ENCODE peak calls at places on chromosomes 11 and 22, in seven cellular contexts. F is colonic mucosa, O is HCT116, V is neural progenitor cell, W is GM23248, B is mesendoderm, A is H9. U is an unnamed sample. For H3K4me1, the result is how much of the 10 kb centered on the place peaks cover.

GRCh38 chr11:99208813-99209212 is 188.1 kb downstream of the CNTN5 start:
- DNase-seq in W (no peak), F (no peak), B (no peak), A (no peak), O (no peak), V (no peak), U (no peak)

GRCh38 chr11:60854847-60855725 is 664 bp downstream of the PTGDR2 start:
- DNase-seq in A (no peak), W (no peak), O (no peak), V (no peak), B (no peak), F (no peak), U (peak)

GRCh38 chr11:69063671-69064260 is 15.0 kb downstream of the TPCN2 start:
- DNase-seq in B (no peak), A (no peak), O (no peak), W (no peak), V (no peak), F (no peak), U (no peak)

GRCh38 chr11:20608938-20609337 is 9.5 kb downstream of the SLC6A5 start:
- DNase-seq in B (no peak), A (no peak), F (no peak), W (peak), O (no peak), V (no peak), U (no peak)

GRCh38 chr11:60872124-60872951 is 5.0 kb downstream of the ZP1 start:
- DNase-seq in F (peak), B (no peak), A (no peak), W (peak), O (no peak), V (no peak), U (no peak)

GRCh38 chr11:86596861-86597632 is 75.4 kb downstream of the ME3 start:
- DNase-seq in W (no peak), F (no peak), B (no peak), A (no peak), V (no peak), O (no peak), U (no peak)

GRCh38 chr11:65569164-65569972 is 909 bp upstream of the ZNRD2 start:
- DNase-seq in V (no peak), B (no peak), A (no peak), O (no peak), W (peak), F (no peak), U (no peak)

GRCh38 chr11:115314330-115314729 is 189.9 kb downstream of the CADM1 start:
- DNase-seq in B (no peak), W (no peak), O (no peak), A (no peak), F (no peak), V (no peak), U (no peak)

GRCh38 chr22:31628969-31629723 is 32.9 kb downstream of the PISD start:
- DNase-seq in W (no peak), V (no peak), O (no peak), A (peak), F (no peak), B (no peak), U (no peak)

GRCh38 chr11:11380883-11381282 is 27.8 kb upstream of the CSNK2A3 start:
- DNase-seq in F (no peak), B (no peak), A (no peak), V (no peak), W (no peak), O (no peak), U (no peak)

GRCh38 chr11:87574193-87574592 is 536.5 kb downstream of the TMEM135 start:
- DNase-seq in O (no peak), A (no peak), V (no peak), W (no peak), B (peak), F (no peak), U (no peak)

GRCh38 chr11:33953289-33953688 is 61.4 kb upstream of the LMO2 start:
- DNase-seq in W (no peak), A (no peak), V (no peak), B (no peak), O (no peak), F (no peak), U (no peak)

GRCh38 chr22:30262917-30263741 is 3.5 kb downstream of the OSM start:
- DNase-seq in V (peak), O (no peak), F (peak), W (peak), B (peak), A (peak), U (peak)

GRCh38 chr11:88344869-88345268 is 7.3 kb upstream of the CTSC start:
- DNase-seq in O (no peak), A (no peak), V (no peak), B (no peak), W (no peak), F (no peak), U (no peak)

GRCh38 chr11:117959438-117960149 is 26.6 kb upstream of the IL10RA start:
- DNase-seq in O (no peak), B (no peak), F (no peak), W (no peak), V (no peak), A (no peak), U (no peak)

GRCh38 chr11:44671234-44671633 is 55.5 kb upstream of the TSPAN18 start:
- DNase-seq in B (peak), O (no peak), A (peak), F (no peak), W (no peak), V (no peak), U (no peak)

GRCh38 chr22:39463277-39463676 is 6.5 kb downstream of the MGAT3 start:
- DNase-seq in V (no peak), O (no peak), A (no peak), B (no peak), W (no peak), F (no peak), U (peak)

GRCh38 chr22:45230026-45230845 is 10.5 kb downstream of the KIAA0930 start:
- DNase-seq in V (no peak), F (no peak), B (no peak), O (no peak), A (no peak), W (no peak), U (no peak)
- H3K4me1 ChIP-seq in V (under half), F (under half), B (under half), O (under half), A (under half), W (under half), U (under half)

GRCh38 chr22:49431559-49431958 is 396.1 kb downstream of the BRD1 start:
- DNase-seq in B (no peak), A (no peak), F (no peak), O (no peak), V (no peak), W (no peak), U (no peak)

GRCh38 chr22:49426618-49427266 is 400.9 kb downstream of the BRD1 start:
- DNase-seq in A (no peak), O (no peak), V (no peak), B (no peak), F (no peak), W (no peak), U (no peak)

GRCh38 chr22:49427941-49428340 is 399.7 kb downstream of the BRD1 start:
- DNase-seq in W (no peak), V (no peak), B (no peak), F (no peak), A (no peak), O (no peak), U (peak)

GRCh38 chr22:49427341-49427740 is 400.3 kb downstream of the BRD1 start:
- DNase-seq in F (no peak), V (no peak), B (no peak), A (no peak), O (no peak), W (no peak), U (peak)

DNA sequence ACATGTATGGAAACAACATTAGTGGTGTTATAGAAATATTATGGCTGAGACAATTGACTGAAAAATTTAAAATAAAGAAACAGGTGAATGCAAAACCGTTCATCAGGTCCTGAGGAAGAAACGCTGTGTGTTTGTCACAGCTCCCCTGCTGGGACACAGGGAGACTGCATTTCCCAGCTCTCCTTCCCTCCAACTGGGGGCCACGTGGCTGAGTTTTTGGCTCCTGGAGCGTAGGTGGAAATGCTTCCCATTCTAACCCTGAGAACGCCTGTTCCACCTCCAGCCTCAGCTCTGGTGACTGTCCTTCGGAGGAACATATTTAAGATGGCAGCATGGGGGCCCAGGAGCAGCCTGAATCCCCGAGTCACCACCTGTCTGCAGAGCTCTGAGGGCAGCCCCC is 398.6 kb downstream of the BRD1 start:
- DNase-seq in W (no peak), F (no peak), V (peak), O (no peak), A (no peak), B (peak), U (peak)
- H3K27ac ChIP-seq in W (no peak), F (no peak), V (no peak), O (no peak), A (no peak), B (no peak), U (no peak)

DNA sequence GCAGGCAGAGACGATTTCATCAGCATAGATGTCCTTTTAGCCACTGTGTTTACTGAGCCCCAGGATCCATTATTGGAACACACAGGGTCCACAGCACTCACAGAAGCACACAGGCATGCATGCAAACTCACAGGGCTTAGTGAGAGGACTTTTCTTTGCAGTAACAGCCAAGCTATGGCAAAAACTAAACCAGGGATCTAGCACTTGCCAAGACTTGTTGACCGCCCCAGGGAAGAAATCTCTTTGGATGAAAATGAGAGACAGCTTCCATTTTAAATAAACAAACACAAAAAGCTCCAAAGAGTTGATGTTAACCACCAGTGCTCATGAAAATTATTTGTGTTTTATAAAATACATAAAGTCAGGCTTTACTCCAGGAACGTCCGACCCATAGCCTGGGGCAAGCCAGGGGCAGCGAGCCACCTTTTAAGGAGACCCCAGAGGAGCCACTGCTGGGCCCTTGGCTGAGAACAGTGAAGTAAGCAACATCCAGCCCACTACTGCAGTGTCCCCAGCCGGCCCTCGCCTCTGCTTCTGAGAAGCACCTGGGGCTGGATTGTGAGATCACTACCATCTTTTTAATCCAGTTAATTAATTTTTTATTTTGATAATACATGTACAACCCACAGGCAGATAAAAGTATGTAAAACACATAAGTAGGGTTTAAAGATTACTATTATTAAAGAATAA is 22.0 kb upstream of the TFIP11 start:
- DNase-seq in B (no peak), F (no peak), V (no peak), A (no peak), W (no peak), O (no peak), U (no peak)
- H3K9ac ChIP-seq in B (no peak), F (no peak), V (peak), A (no peak), W (no peak), O (no peak), U (no peak)

DNA sequence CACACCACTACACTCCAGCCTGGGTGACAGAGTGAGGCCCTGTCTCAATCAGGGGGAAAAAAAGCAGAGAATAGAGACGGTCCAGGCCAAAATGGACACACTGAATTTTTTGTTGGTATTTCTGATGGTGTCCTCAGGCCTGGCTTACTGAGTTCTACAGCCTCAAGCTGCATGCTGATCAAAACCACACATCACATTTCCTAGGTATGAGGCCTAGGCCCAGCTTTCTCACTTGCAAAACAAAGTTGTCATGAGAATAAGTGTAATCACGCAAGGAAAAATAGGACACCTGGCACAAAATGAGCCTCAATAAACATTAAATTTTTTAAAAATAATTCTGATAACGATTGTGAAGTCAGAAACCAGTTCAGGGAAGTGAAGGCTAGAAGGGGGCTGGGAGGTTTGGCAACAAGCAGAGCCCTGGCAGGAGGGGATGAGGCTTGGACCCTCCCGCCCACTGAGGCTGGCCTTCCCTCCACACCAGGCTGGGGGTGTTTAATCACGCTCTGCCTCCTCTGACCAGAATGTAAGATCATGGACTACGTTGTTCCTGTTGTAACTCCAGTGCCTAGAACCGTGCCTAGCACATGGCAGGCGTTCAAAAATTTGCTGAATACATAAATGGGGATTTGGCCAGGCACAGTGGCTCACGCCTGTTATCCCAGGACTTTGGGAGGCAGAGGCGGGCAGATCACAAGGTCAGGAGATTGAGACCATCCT is 18.1 kb downstream of the PACSIN2 start:
- DNase-seq in V (no peak), A (no peak), F (no peak), O (no peak), W (peak), B (no peak), U (no peak)
- H3K4me1 ChIP-seq in V (under half), A (under half), F (under half), O (under half), W (half or more), B (under half), U (under half)

DNA sequence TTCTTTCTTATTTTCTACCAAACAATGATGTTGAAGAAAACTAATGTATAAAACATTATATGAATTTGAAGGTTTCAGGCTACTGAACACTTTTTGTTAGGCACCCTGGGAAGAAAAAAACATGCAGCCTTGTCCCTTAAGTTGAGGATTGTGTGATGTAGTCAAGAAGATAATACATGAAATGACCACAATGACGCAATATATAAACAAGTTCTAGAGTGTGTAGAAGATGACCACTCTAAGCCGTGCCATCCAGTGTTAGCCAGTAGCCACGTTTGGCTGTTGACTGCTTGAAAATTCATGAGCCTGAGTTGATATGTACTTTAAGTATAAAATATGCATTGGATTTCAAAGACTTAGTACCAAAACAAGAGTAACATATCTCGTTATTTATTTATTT is 16.2 kb downstream of the SWAP70 start:
- DNase-seq in B (no peak), O (no peak), W (no peak), F (no peak), V (no peak), A (no peak), U (no peak)
- H3K27ac ChIP-seq in B (no peak), O (no peak), W (no peak), F (no peak), V (no peak), A (no peak), U (no peak)

GRCh38 chr22:37232140-37232998 is 11.7 kb downstream of the RAC2 start:
- DNase-seq in V (no peak), O (no peak), W (no peak), F (no peak), B (no peak), A (no peak), U (peak)

GRCh38 chr22:37229805-37230672 is 14.0 kb downstream of the RAC2 start:
- DNase-seq in F (peak), A (no peak), O (peak), V (no peak), B (no peak), W (peak), U (peak)

GRCh38 chr22:37230673-37231405 is 13.2 kb downstream of the RAC2 start:
- DNase-seq in W (no peak), V (no peak), F (no peak), A (no peak), O (no peak), B (no peak), U (no peak)

GRCh38 chr22:37229012-37229804 is 14.9 kb downstream of the RAC2 start:
- DNase-seq in A (no peak), W (peak), B (no peak), O (peak), V (no peak), F (no peak), U (no peak)

DNA sequence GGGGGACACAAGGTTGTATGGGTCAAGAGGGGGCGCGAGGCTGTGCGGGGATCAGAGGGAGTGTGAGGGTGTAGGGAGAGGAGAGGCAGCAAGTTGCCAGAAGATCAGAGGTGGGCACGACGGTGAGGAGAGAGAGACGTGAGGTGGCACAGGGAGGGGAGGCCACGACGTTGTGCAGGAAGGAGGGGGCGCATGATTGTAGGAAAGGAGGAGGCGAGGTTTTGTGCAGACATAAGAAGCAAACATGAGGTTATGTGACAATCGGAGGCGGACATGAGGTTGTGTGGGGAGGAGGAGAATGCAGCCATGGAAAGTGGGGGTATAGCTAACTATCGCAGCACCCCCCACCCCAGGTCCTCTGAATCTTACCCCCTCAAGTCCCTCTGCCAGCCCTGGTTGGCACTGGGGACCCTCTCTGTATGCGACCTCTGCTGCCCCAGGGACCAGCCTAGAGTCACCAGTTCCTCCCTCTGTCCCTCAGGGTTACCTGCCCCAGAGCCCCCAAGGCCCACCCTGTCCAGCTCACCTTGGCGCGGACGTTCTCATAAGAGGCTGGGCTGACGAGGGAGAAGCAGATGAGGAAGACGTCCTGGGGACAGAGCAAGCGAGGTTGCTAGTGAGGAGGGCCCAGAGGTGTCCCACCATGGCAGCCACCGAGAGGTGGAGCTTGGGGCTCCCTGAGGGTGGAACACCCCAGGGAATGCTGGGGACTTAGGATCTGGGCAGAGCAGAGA is 12.5 kb downstream of the RAC2 start:
- DNase-seq in W (no peak), F (no peak), B (no peak), O (no peak), A (no peak), V (no peak), U (no peak)
- H3K9ac ChIP-seq in W (no peak), F (no peak), B (no peak), O (no peak), A (no peak), V (no peak), U (no peak)

GRCh38 chr22:37309221-37310074 is 27.1 kb downstream of the CYTH4 start:
- DNase-seq in V (no peak), B (no peak), W (no peak), F (no peak), O (no peak), A (no peak), U (no peak)
- H3K4me1 ChIP-seq in V (under half), B (under half), W (under half), F (under half), O (half or more), A (under half), U (under half)

DNA sequence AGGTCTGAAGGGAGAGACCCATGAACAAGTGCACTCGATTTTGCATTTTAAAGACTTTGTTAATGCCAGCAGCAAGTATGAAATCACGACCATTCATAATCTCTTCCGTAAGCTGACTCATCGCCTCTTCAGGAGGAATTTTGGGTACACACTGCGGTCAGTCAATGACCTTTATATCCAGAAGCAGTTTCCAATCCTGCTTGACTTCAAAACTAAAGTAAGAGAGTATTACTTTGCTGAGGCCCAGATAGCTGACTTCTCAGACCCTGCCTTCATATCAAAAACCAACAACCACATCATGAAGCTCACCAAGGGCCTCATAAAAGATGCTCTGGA is 5.9 kb downstream of the SERPIND1 start:
- DNase-seq in B (no peak), O (no peak), W (no peak), A (no peak), V (no peak), F (no peak), U (no peak)
- H3K27ac ChIP-seq in B (no peak), O (no peak), W (no peak), A (no peak), V (no peak), F (no peak), U (no peak)